ENCODE peak calls at places on chromosomes 3 and 15, in four cellular contexts. M, E, O and C are unnamed samples.
A peak's percentile ranks its signal among the peaks of the same experiment; 100 is the strongest.

GRCh38 chr3:126517986-126518778 is 609 bp upstream of the UROC1 start:
- DNase-seq in M (peak; percentile 49), E (no peak), O (no peak), C (peak; percentile 49)

GRCh38 chr3:8596706-8597514 is 47.7 kb downstream of the SSUH2 start:
- DNase-seq in M (no peak), E (peak; percentile 60), O (no peak), C (no peak)

GRCh38 chr3:32399030-32399620 is 7.5 kb downstream of the CMTM7 start:
- DNase-seq in M (no peak), E (no peak), O (peak; percentile 86), C (no peak)

GRCh38 chr3:128083396-128083795 is 31.2 kb downstream of the SEC61A1 start:
- DNase-seq in M (peak; percentile 61), E (no peak), O (no peak), C (no peak)

GRCh38 chr3:71672302-71672701 is 52.9 kb downstream of the EIF4E3 start:
- DNase-seq in M (no peak), E (no peak), O (no peak), C (no peak)

GRCh38 chr3:60216462-60216861 is 1034.8 kb downstream of the FHIT start:
- DNase-seq in M (no peak), E (no peak), O (no peak), C (no peak)

GRCh38 chr3:186493507-186493906 is 50.7 kb downstream of the CRYGS start:
- DNase-seq in M (no peak), E (no peak), O (peak; percentile 6), C (no peak)

GRCh38 chr15:38441130-38441519 is 12.8 kb upstream of the FAM98B start:
- DNase-seq in M (no peak), E (no peak), O (no peak), C (no peak)

GRCh38 chr3:155995525-155996370 is 124.6 kb upstream of the KCNAB1 start:
- DNase-seq in M (no peak), E (peak; percentile 42), O (peak; percentile 73), C (no peak)

GRCh38 chr3:66449411-66449931 is 51.4 kb downstream of the LRIG1 start:
- DNase-seq in M (no peak), E (no peak), O (no peak), C (no peak)
- H3K4me1 ChIP-seq in M (peaks cover 47% of the 10 kb centered on the region), E (peaks cover 9% of the 10 kb centered on the region), O (no peaks in the 10 kb centered on the region), C (no peaks in the 10 kb centered on the region)

GRCh38 chr15:60118564-60119080 is 114.5 kb downstream of the FOXB1 start:
- DNase-seq in M (no peak), E (no peak), O (no peak), C (no peak)
- H3K4me1 ChIP-seq in M (no peaks in the 10 kb centered on the region), E (peaks cover 3% of the 10 kb centered on the region), O (no peaks in the 10 kb centered on the region), C (no peaks in the 10 kb centered on the region)

GRCh38 chr3:18351069-18351628 is 74.0 kb downstream of the SATB1 start:
- DNase-seq in M (no peak), E (no peak), O (no peak), C (no peak)
- H3K4me1 ChIP-seq in M (no peaks in the 10 kb centered on the region), E (peaks cover 5% of the 10 kb centered on the region), O (no peaks in the 10 kb centered on the region), C (peaks cover 5% of the 10 kb centered on the region)

DNA sequence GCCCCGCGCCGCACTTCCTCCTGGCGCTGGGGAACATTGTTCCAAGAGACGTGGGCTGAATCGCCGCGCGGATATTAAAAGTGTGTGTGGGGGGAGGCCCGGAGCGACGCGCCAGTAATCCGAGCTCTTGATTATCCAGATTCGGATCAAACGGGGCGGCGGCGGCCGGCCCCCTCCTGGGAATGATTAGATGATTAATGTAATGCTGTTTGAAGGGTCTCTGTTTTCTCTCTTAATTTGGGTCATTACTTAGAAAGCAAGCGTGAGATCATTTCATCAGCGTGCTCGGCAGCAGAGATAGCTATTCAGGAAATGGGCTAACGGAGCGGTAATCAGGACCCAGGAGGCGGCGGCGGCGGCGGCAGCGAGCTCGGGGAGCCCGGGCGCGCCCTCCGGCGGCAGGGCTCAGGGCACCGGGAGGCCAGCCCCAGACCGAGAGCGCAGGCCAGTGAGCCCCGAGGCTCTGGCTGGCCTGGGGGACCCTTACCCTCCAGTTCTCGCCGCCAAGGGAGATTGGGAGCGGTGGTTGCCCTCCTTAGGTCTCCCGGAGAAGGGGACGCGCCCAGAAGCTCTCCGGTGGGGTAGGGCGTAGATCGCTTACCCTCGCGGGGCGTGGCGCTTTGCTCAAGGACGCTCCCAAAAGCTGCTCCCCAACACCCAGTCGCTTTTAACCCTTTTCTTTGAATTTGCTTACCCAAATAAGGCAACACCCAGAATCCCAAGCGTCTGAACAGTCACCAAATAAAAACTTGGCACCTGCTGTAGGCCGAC is 4.5 kb downstream of the FEZF2 start:
- DNase-seq in M (no peak), E (no peak), O (no peak), C (no peak)
- H3K4me1 ChIP-seq in M (peaks cover 5% of the 10 kb centered on the region), E (no peaks in the 10 kb centered on the region), O (peaks cover 9% of the 10 kb centered on the region), C (peaks cover 61% of the 10 kb centered on the region)

GRCh38 chr3:183259087-183259486 is 6.0 kb downstream of the B3GNT5 start:
- DNase-seq in M (no peak), E (no peak), O (no peak), C (no peak)

GRCh38 chr3:183261103-183261502 is 8.1 kb downstream of the B3GNT5 start:
- DNase-seq in M (no peak), E (no peak), O (no peak), C (no peak)

GRCh38 chr3:183262979-183263378 is 9.9 kb downstream of the B3GNT5 start:
- DNase-seq in M (no peak), E (no peak), O (no peak), C (no peak)

GRCh38 chr3:183259621-183260020 is 6.6 kb downstream of the B3GNT5 start:
- DNase-seq in M (no peak), E (no peak), O (no peak), C (no peak)

DNA sequence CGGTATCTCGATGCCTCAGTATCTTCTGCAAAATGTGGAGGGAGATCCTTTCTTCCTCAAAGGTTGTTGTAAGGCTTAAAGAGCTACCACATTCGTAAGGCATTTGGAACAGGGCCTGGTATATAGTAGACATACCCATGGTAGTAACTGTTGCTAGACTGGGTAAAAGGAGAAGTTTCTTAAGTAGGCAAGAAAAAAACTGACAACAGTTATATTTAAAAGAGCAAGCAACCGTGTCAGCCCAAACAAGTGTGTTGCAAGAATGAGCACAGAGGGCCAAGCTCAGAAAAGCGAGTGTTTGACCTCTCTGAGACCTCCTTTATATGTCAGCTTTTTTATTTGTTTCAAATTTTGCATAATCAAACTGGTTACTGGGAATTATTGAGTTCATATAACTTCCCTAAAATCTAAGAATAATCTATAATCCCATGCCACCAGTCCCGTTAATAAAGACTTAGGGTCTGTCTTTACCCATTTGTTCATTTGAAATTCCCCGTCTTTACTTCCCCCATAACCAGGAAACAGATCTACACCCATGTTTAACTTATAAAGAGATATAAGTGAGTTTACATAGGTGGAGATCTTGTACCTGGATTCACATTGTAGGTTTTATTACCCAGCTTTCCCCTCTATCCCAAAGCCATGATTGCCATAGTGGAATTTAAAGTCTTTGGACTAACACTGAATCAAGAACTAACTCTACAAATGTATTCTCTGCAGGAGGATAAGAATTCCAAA is 7.3 kb downstream of the B3GNT5 start:
- DNase-seq in M (no peak), E (no peak), O (peak; percentile 30), C (no peak)
- H3K4me1 ChIP-seq in M (peaks cover 29% of the 10 kb centered on the region), E (peaks cover 56% of the 10 kb centered on the region), O (peaks cover 7% of the 10 kb centered on the region), C (no peaks in the 10 kb centered on the region)

GRCh38 chr3:152357587-152357986 is 88.9 kb downstream of the MBNL1 start:
- DNase-seq in M (no peak), E (no peak), O (no peak), C (no peak)
- H3K4me1 ChIP-seq in M (peaks cover 21% of the 10 kb centered on the region), E (peaks cover 39% of the 10 kb centered on the region), O (no peaks in the 10 kb centered on the region), C (peaks cover 30% of the 10 kb centered on the region)

GRCh38 chr3:165259518-165260193 is 63.5 kb upstream of the SLITRK3 start:
- DNase-seq in M (no peak), E (peak; percentile 9), O (no peak), C (no peak)

GRCh38 chr3:165254812-165255211 is 58.6 kb upstream of the SLITRK3 start:
- DNase-seq in M (no peak), E (peak; percentile 44), O (peak; percentile 59), C (no peak)

DNA sequence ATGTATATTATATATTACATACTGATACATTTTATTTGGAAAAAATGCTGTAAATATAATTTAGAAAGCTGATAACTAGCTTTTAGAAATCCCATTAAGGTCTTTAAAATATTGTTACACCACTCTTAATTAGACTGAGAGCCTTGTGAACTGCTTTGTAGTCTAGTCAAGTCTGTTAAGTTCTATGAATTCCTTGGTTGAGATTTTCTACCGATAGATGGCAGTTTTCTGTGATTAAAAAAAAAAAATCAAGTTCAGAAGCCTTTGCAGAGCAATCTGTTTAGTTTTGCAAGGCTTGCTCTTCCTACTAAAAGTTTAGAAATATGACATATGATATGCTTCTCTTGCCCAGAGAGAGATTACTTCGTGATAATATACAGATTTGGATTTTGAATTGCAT is 60.4 kb upstream of the SLITRK3 start:
- DNase-seq in M (no peak), E (no peak), O (no peak), C (no peak)
- H3K4me1 ChIP-seq in M (no peaks in the 10 kb centered on the region), E (peaks cover 5% of the 10 kb centered on the region), O (no peaks in the 10 kb centered on the region), C (no peaks in the 10 kb centered on the region)

GRCh38 chr3:11622846-11623550 is 20.7 kb downstream of the VGLL4 start:
- DNase-seq in M (no peak), E (no peak), O (peak; percentile 72), C (no peak)

GRCh38 chr3:11624161-11624560 is 19.6 kb downstream of the VGLL4 start:
- DNase-seq in M (no peak), E (no peak), O (peak; percentile 44), C (no peak)

GRCh38 chr3:11626084-11626463 is 17.6 kb downstream of the VGLL4 start:
- DNase-seq in M (no peak), E (no peak), O (peak; percentile 35), C (no peak)

GRCh38 chr3:11625376-11626083 is 18.2 kb downstream of the VGLL4 start:
- DNase-seq in M (no peak), E (no peak), O (no peak), C (no peak)

DNA sequence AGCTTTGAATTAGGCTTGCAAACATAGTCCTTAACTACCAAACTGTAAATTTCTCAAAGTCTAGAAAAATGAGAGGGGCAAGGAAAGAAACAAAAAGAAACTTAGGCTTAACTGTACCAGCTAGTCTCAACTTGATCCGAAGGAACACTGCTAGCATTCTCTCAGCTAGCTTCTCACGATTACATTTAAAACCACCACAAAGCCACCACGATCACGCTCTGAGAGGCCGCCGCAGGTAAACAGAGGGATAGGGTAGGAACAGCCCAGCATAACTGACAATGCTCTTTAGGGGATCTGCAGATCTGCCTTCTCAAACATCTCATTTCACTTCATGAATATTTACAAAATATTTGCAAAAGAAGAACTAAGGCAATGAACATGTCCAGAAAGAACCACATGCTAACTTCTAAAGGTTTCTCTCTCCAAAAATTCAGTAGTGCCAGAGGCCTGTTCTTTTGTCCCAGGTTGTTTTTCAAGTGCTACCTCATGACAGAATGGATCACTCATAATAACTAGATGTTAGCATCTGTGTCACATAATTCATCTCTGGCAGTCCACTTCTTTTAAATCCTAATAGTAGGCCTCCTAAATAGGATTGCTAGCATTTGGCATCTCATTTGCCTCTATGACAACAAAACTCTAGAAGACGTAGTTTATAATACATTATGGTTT is 18.9 kb downstream of the VGLL4 start:
- DNase-seq in M (no peak), E (no peak), O (no peak), C (no peak)
- H3K4me1 ChIP-seq in M (peaks cover 33% of the 10 kb centered on the region), E (peaks cover 5% of the 10 kb centered on the region), O (peaks cover 13% of the 10 kb centered on the region), C (peaks cover 2% of the 10 kb centered on the region)

DNA sequence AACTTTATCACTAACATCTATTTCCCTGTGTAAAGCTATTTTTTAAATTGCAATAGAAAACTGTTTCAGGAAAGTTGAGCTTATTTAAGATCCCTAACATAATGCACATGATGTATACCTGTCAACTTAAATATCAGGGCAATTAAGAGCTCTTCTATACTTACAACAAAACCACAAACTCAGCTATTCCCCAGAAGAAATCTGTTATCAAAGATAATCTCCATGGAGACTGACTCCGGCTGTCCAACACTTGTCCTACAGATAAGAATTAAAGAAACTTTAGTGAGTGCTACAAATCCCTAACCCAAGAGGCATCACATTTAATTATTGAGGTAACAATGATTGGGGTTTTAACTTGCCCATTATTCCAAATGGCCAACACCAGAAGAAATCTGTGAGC is 3.4 kb downstream of the SELENOK start:
- DNase-seq in M (no peak), E (no peak), O (no peak), C (no peak)
- H3K4me1 ChIP-seq in M (peaks cover 26% of the 10 kb centered on the region), E (peaks cover 12% of the 10 kb centered on the region), O (peaks cover 7% of the 10 kb centered on the region), C (peaks cover 6% of the 10 kb centered on the region)

GRCh38 chr15:32851619-32852416 is 134.0 kb downstream of the GREM1 start:
- DNase-seq in M (no peak), E (peak; percentile 71), O (no peak), C (no peak)
- H3K4me1 ChIP-seq in M (no peaks in the 10 kb centered on the region), E (peaks cover 43% of the 10 kb centered on the region), O (peaks cover 8% of the 10 kb centered on the region), C (peaks cover 15% of the 10 kb centered on the region)